ENCODE peak calls at places on chromosomes 5 and 9, in five cellular contexts. N, I, D, L and H are unnamed samples.

GRCh38 chr5:33379757-33380156 is 61.0 kb upstream of the TARS1 start:
- DNase-seq in L (peak), N (no peak), D (no peak), I (no peak), H (no peak)

GRCh38 chr5:98599016-98599415 is 174.4 kb upstream of the RGMB start:
- DNase-seq in L (no peak), D (no peak), I (no peak), N (peak), H (peak)

GRCh38 chr5:84614907-84615306 is 230.2 kb upstream of the EDIL3 start:
- DNase-seq in D (no peak), N (no peak), L (peak), I (no peak), H (no peak)

GRCh38 chr5:164597293-164597900 is 1092.0 kb downstream of the MAT2B start:
- DNase-seq in I (no peak), N (no peak), D (no peak), L (peak), H (no peak)

GRCh38 chr5:64977779-64978178 is 209.0 kb downstream of the CWC27 start:
- DNase-seq in I (no peak), N (peak), D (no peak), L (no peak), H (peak)

GRCh38 chr5:35120745-35121144 is 73.0 kb upstream of the AGXT2 start:
- DNase-seq in N (no peak), D (no peak), L (no peak), I (no peak), H (no peak)

GRCh38 chr9:125794708-125795107 is 47.5 kb downstream of the PBX3 start:
- DNase-seq in N (no peak), L (no peak), D (no peak), I (no peak), H (no peak)

GRCh38 chr5:14202462-14202861 is 59.3 kb downstream of the TRIO start:
- DNase-seq in L (peak), D (no peak), I (no peak), N (no peak), H (no peak)

GRCh38 chr9:112443200-112443599 is 43.4 kb upstream of the KIAA1958 start:
- DNase-seq in L (peak), I (no peak), N (peak), D (no peak), H (no peak)

GRCh38 chr5:135356522-135357318 is 42.3 kb downstream of the MACROH2A1 start:
- DNase-seq in I (peak), D (no peak), L (no peak), N (peak), H (peak)

GRCh38 chr5:61732796-61733195 is 400.7 kb downstream of the ZSWIM6 start:
- DNase-seq in I (peak), N (no peak), D (no peak), L (peak), H (no peak)